ENCODE peak calls at places on chromosomes 16 and 17, in four cellular contexts. One of them, this sample, is unnamed.

GRCh38 chr16:53949716-53950410 is 245.9 kb downstream of the FTO start:
- DNase-seq in cardiac muscle cell: no peak
- DNase-seq in Peyer's patch: no peak
- DNase-seq in AG10803: no peak
- DNase-seq in this sample: no peak

GRCh38 chr17:80005360-80006338 is 30.0 kb downstream of the TBC1D16 start:
- DNase-seq in Peyer's patch: peak
- DNase-seq in cardiac muscle cell: peak
- DNase-seq in AG10803: no peak
- DNase-seq in this sample: peak

GRCh38 chr17:7997186-7997585 is 5.2 kb upstream of the GUCY2D start:
- DNase-seq in AG10803: peak
- DNase-seq in cardiac muscle cell: peak
- DNase-seq in Peyer's patch: peak
- DNase-seq in this sample: peak

GRCh38 chr16:65540913-65541312 is 419.1 kb upstream of the CDH11 start:
- DNase-seq in cardiac muscle cell: no peak
- DNase-seq in AG10803: no peak
- DNase-seq in Peyer's patch: no peak
- DNase-seq in this sample: no peak

GRCh38 chr17:2266865-2267228 is 36.7 kb downstream of the SMG6 start:
- DNase-seq in Peyer's patch: no peak
- DNase-seq in cardiac muscle cell: peak
- DNase-seq in AG10803: no peak
- DNase-seq in this sample: no peak

GRCh38 chr17:28347261-28347891 is 10.0 kb downstream of the POLDIP2 start:
- DNase-seq in Peyer's patch: no peak
- DNase-seq in cardiac muscle cell: no peak
- DNase-seq in AG10803: peak
- DNase-seq in this sample: no peak

GRCh38 chr16:49679085-49679484 is 176.8 kb downstream of the ZNF423 start:
- DNase-seq in Peyer's patch: no peak
- DNase-seq in AG10803: no peak
- DNase-seq in cardiac muscle cell: no peak
- DNase-seq in this sample: no peak

GRCh38 chr17:48589831-48590602 is at the start of gene HOXB3:
- DNase-seq in AG10803: peak
- DNase-seq in cardiac muscle cell: no peak
- DNase-seq in Peyer's patch: no peak
- DNase-seq in this sample: peak

GRCh38 chr16:11393366-11393765 is 48.1 kb downstream of the RMI2 start:
- DNase-seq in Peyer's patch: no peak
- DNase-seq in AG10803: no peak
- DNase-seq in cardiac muscle cell: no peak
- DNase-seq in this sample: no peak

GRCh38 chr16:31138621-31139578 is 3.4 kb upstream of the PRSS8 start:
- DNase-seq in Peyer's patch: no peak
- DNase-seq in cardiac muscle cell: no peak
- DNase-seq in AG10803: peak
- DNase-seq in this sample: peak

GRCh38 chr16:88959022-88959421 is 18.0 kb downstream of the CBFA2T3 start:
- DNase-seq in Peyer's patch: no peak
- DNase-seq in AG10803: no peak
- DNase-seq in cardiac muscle cell: no peak
- DNase-seq in this sample: no peak

GRCh38 chr17:53462393-53462811 is 360.3 kb upstream of the KIF2B start:
- DNase-seq in AG10803: no peak
- DNase-seq in Peyer's patch: no peak
- DNase-seq in cardiac muscle cell: no peak
- DNase-seq in this sample: no peak

GRCh38 chr16:66007717-66008116 is 358.8 kb upstream of the CDH5 start:
- DNase-seq in AG10803: peak
- DNase-seq in Peyer's patch: no peak
- DNase-seq in cardiac muscle cell: no peak
- DNase-seq in this sample: no peak

GRCh38 chr17:76539631-76540271 is at the start of gene PRCD:
- DNase-seq in cardiac muscle cell: no peak
- DNase-seq in AG10803: no peak
- DNase-seq in Peyer's patch: no peak
- DNase-seq in this sample: no peak
- H3K4me3 ChIP-seq in cardiac muscle cell: peak
- H3K4me3 ChIP-seq in AG10803: peak
- H3K4me3 ChIP-seq in Peyer's patch: no peak
- H3K4me3 ChIP-seq in this sample: peak

GRCh38 chr17:17684901-17685774 is 3.9 kb downstream of the RAI1 start:
- DNase-seq in AG10803: peak
- DNase-seq in cardiac muscle cell: no peak
- DNase-seq in Peyer's patch: no peak
- DNase-seq in this sample: no peak
- H3K4me3 ChIP-seq in AG10803: no peak
- H3K4me3 ChIP-seq in cardiac muscle cell: no peak
- H3K4me3 ChIP-seq in Peyer's patch: no peak
- H3K4me3 ChIP-seq in this sample: no peak

DNA sequence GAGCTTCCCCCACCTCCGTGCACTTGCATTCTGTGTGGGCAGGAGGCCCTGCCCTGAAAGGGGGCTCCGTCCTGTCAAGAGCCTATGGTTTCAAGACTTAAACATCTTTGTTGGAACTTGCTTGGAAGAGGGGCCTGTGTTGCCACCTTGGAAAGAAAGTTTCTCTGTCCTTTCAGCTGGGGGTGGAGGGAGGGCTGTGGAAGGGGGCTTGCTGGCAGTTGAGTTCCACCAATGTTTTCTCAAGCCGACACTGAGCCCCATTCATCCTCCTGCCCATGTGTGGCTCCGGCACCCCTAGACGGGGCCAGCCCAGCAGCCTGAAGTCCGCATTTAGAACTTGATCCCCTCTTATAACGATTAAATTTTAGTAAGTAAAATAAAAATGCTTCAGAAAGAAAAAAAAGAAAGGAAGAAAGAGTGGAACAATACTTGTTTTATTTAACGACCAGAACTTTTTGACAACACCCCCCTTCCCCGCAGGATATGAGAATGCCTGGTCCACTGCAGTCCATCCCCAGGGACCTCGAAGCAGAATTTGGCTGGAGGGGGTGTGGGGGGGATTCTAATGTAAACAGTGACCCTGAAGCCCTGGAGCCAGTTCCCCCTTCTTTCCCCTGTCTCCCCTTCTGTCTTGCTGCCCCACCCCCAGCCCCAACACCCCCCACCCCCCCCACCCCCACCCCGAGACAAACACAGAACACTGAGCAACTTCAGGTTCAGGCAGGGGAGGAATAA is 26.9 kb upstream of the CLEC18A start:
- DNase-seq in Peyer's patch: no peak
- DNase-seq in AG10803: no peak
- DNase-seq in cardiac muscle cell: no peak
- DNase-seq in this sample: no peak
- H3K4me3 ChIP-seq in Peyer's patch: no peak
- H3K4me3 ChIP-seq in AG10803: no peak
- H3K4me3 ChIP-seq in cardiac muscle cell: no peak
- H3K4me3 ChIP-seq in this sample: no peak

GRCh38 chr17:42891539-42892152 is 9.0 kb upstream of the G6PC1 start:
- DNase-seq in cardiac muscle cell: peak
- DNase-seq in Peyer's patch: no peak
- DNase-seq in AG10803: peak
- DNase-seq in this sample: no peak
- H3K4me3 ChIP-seq in cardiac muscle cell: no peak
- H3K4me3 ChIP-seq in Peyer's patch: no peak
- H3K4me3 ChIP-seq in AG10803: no peak
- H3K4me3 ChIP-seq in this sample: no peak

GRCh38 chr17:45144199-45145034 is 3.9 kb upstream of the HEXIM1 start:
- DNase-seq in cardiac muscle cell: no peak
- DNase-seq in AG10803: peak
- DNase-seq in Peyer's patch: no peak
- DNase-seq in this sample: no peak

GRCh38 chr17:45145035-45145389 is 3.3 kb upstream of the HEXIM1 start:
- DNase-seq in Peyer's patch: no peak
- DNase-seq in cardiac muscle cell: no peak
- DNase-seq in AG10803: no peak
- DNase-seq in this sample: no peak

GRCh38 chr17:45146166-45146565 is 2.1 kb upstream of the HEXIM1 start:
- DNase-seq in Peyer's patch: no peak
- DNase-seq in cardiac muscle cell: no peak
- DNase-seq in AG10803: no peak
- DNase-seq in this sample: no peak

GRCh38 chr17:45143767-45144198 is 4.5 kb upstream of the HEXIM1 start:
- DNase-seq in AG10803: peak
- DNase-seq in Peyer's patch: peak
- DNase-seq in cardiac muscle cell: no peak
- DNase-seq in this sample: no peak

GRCh38 chr17:45143101-45143670 is 5.1 kb upstream of the HEXIM1 start:
- DNase-seq in cardiac muscle cell: no peak
- DNase-seq in Peyer's patch: no peak
- DNase-seq in AG10803: no peak
- DNase-seq in this sample: no peak
- H3K4me3 ChIP-seq in cardiac muscle cell: no peak
- H3K4me3 ChIP-seq in Peyer's patch: no peak
- H3K4me3 ChIP-seq in AG10803: peak
- H3K4me3 ChIP-seq in this sample: no peak